ENCODE peak calls at places on chromosomes 4 and X, in six cellular contexts. B is omental fat pad, T is Calu3, M is nephron progenitor cell, V is tibial artery, H is fibroblast of mammary gland. R is an unnamed sample.

GRCh38 chr4:140806175-140806574 is 50.0 kb upstream of the TBC1D9 start:
- DNase-seq in B (no peak), T (no peak), M (no peak), V (no peak), H (no peak), R (no peak)

GRCh38 chr4:120066182-120066524 is 495 bp downstream of the MAD2L1 start:
- DNase-seq in B (no peak), T (no peak), M (no peak), V (no peak), H (no peak), R (no peak)

GRCh38 chr4:142121951-142122350 is 485.6 kb downstream of the IL15 start:
- DNase-seq in B (no peak), T (no peak), M (no peak), V (no peak), H (no peak), R (no peak)

GRCh38 chr4:121950680-121951569 is 935 bp downstream of the TRPC3 start:
- DNase-seq in B (no peak), T (no peak), M (peak; percentile 41), V (peak; percentile 66), H (no peak), R (peak; percentile 27)

GRCh38 chr4:131302108-131302507 is 1847.0 kb upstream of the PCDH10 start:
- DNase-seq in B (no peak), T (no peak), M (no peak), V (no peak), H (no peak), R (no peak)

GRCh38 chr4:156756118-156756517 is 215.5 kb downstream of the PDGFC start:
- DNase-seq in B (no peak), T (no peak), M (no peak), V (no peak), H (peak; percentile 39), R (no peak)

GRCh38 chr4:173214661-173215060 is 46.0 kb downstream of the GALNT7 start:
- DNase-seq in B (no peak), T (no peak), M (no peak), V (no peak), H (peak; percentile 53), R (no peak)

GRCh38 chrX:112851806-112852205 is 11.2 kb upstream of the AMOT start:
- DNase-seq in B (no peak), T (no peak), M (no peak), V (no peak), H (peak; percentile 58), R (no peak)

GRCh38 chrX:123835661-123836371 is 24.0 kb upstream of the XIAP start:
- DNase-seq in B (no peak), T (peak; percentile 40), M (no peak), V (no peak), H (peak; percentile 83), R (no peak)

GRCh38 chr4:83223781-83224180 is 60.8 kb downstream of the COQ2 start:
- DNase-seq in B (no peak), T (no peak), M (no peak), V (no peak), H (no peak), R (no peak)

GRCh38 chr4:30720021-30720655 is at the start of gene PCDH7:
- DNase-seq in B (no peak), T (peak; percentile 12), M (peak; percentile 54), V (peak; percentile 70), H (peak; percentile 62), R (no peak)

GRCh38 chr4:2497931-2498330 is 29.0 kb downstream of the RNF4 start:
- DNase-seq in B (no peak), T (no peak), M (no peak), V (no peak), H (no peak), R (no peak)

GRCh38 chrX:12702509-12703091 is 88.6 kb upstream of the PRPS2 start:
- DNase-seq in B (no peak), T (peak; percentile 56), M (peak; percentile 28), V (no peak), H (peak; percentile 3), R (no peak)

GRCh38 chr4:7194251-7195137 is 2.2 kb downstream of the SORCS2 start:
- DNase-seq in B (no peak), T (peak; percentile 55), M (peak; percentile 60), V (peak; percentile 60), H (peak; percentile 31), R (no peak)
- TF ChIP-seq CTCF in B (no peak), T (no peak), M (peak; percentile 45), V (no peak), H (peak; percentile 42), R (no peak)

GRCh38 chr4:6290256-6290655 is 20.6 kb downstream of the WFS1 start:
- DNase-seq in B (no peak), T (no peak), M (no peak), V (no peak), H (no peak), R (no peak)
- TF ChIP-seq CTCF in B (no peak), T (no peak), M (no peak), V (no peak), H (no peak), R (no peak)

GRCh38 chr4:112646632-112647537 is 9.9 kb downstream of the LARP7 start:
- DNase-seq in B (no peak), T (no peak), M (no peak), V (no peak), H (no peak), R (no peak)
- TF ChIP-seq CTCF in B (no peak), T (no peak), M (no peak), V (no peak), H (no peak), R (no peak)

DNA sequence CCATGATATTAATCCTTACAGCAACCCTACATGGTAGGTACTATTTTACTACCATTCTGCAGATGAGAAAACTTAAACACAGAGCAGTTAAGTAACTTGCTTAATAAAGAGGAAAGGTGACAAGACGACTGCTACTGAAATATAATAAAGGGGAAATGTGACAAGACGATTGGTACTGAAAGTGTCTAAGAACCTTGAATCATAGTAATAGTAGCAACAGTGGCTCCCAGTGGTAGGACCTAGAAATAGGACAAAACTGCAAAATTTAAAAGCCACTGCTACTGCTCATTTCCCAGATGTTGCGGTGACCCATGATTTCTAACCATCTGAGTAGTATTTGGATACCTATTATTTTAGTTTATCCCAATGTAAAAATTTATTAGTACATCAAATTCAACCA is 89.5 kb downstream of the TASL start:
- DNase-seq in B (no peak), T (peak; percentile 6), M (no peak), V (no peak), H (peak; percentile 37), R (no peak)
- TF ChIP-seq CTCF in B (no peak), T (no peak), M (peak; percentile 30), V (no peak), H (peak; percentile 38), R (no peak)

R was measured in activated B cell treated with CpG ODN at 0.5 μM for 24 hours.